ENCODE peak calls at places on chromosomes 6 and 20, in ten cellular contexts. M is adrenal gland, S is ovary, D is AG09319, I is mammary epithelial cell, H is B cell, O is fibroblast of the aortic adventitia, R is HCT116, U is lung, F is K562. Y is an unnamed sample.

GRCh38 chr6:41073203-41073967 is 611 bp downstream of the NFYA start:
- DNase-seq in I (peak; percentile 71), H (peak; percentile 82), F (peak; percentile 95), R (peak; percentile 47), M (peak; percentile 89), U (peak; percentile 87), O (no peak), D (no peak), S (peak; percentile 88), Y (peak; percentile 86)

GRCh38 chr20:17835240-17835940 is 133.2 kb downstream of the SNX5 start:
- DNase-seq in M (peak; percentile 85), H (no peak), D (no peak), S (no peak), O (peak; percentile 93), I (peak; percentile 65), F (no peak), U (no peak), R (peak; percentile 55), Y (no peak)

GRCh38 chr6:24768361-24768760 is 6.4 kb upstream of the GMNN start:
- DNase-seq in U (no peak), I (no peak), R (no peak), O (no peak), S (no peak), M (no peak), F (no peak), H (no peak), D (no peak), Y (no peak)

GRCh38 chr20:21796059-21796458 is 90.6 kb downstream of the PAX1 start:
- DNase-seq in R (no peak), F (peak; percentile 6), I (no peak), D (no peak), H (no peak), O (no peak), U (no peak), S (no peak), M (no peak), Y (peak; percentile 15)

GRCh38 chr6:106870069-106870468 is 104.5 kb downstream of the CD24 start:
- DNase-seq in O (peak; percentile 89), D (no peak), I (peak; percentile 96), M (no peak), U (peak; percentile 30), S (no peak), H (no peak), R (no peak), F (no peak), Y (no peak)

GRCh38 chr20:3758566-3758965 is 9.0 kb downstream of the ADISSP start:
- DNase-seq in S (no peak), I (no peak), D (no peak), H (no peak), F (no peak), M (no peak), U (no peak), R (no peak), O (no peak), Y (no peak)

GRCh38 chr20:54065601-54066038 is 4.8 kb downstream of the BCAS1 start:
- DNase-seq in F (peak; percentile 86), R (no peak), I (no peak), M (no peak), U (no peak), O (no peak), S (no peak), H (no peak), D (no peak), Y (no peak)

GRCh38 chr6:31114970-31115849 is 610 bp downstream of the PSORS1C1 start:
- DNase-seq in S (no peak), H (peak; percentile 16), D (no peak), R (peak; percentile 58), I (peak; percentile 24), F (peak; percentile 48), O (peak; percentile 66), U (no peak), M (no peak), Y (no peak)

GRCh38 chr6:107700016-107700335 is 124.1 kb downstream of the SCML4 start:
- DNase-seq in H (no peak), M (no peak), F (no peak), D (no peak), S (no peak), U (no peak), R (no peak), I (no peak), O (no peak), Y (no peak)

GRCh38 chr20:41094656-41095055 is 42.7 kb upstream of the PLCG1 start:
- DNase-seq in M (peak; percentile 23), H (no peak), D (no peak), R (no peak), I (no peak), O (peak; percentile 53), F (no peak), U (no peak), S (no peak), Y (no peak)

GRCh38 chr6:137811912-137812553 is 55.0 kb upstream of the TNFAIP3 start:
- DNase-seq in F (no peak), D (no peak), O (no peak), U (no peak), I (no peak), H (no peak), M (no peak), R (no peak), S (no peak), Y (no peak)

DNA sequence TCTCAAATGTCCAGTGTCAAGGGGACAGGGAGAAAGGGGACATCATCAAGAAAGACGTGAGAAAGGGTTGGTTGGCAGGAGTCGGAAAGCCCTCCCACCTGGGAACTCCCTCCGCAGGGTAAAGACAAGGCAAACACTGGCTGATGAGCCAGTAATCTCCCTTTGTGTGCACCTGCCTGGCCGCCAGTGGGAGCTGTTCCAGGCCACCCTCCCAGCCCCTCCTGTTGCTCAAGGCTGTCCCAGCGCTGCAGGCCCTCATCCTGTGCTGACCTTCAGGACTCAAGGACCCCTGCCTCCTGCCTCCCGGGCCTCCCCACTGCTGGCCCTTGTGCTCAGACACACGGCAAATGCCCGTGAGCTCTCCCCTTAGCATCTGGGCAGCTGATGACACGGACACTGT is 7.4 kb downstream of the FRMD1 start:
- DNase-seq in I (no peak), R (no peak), D (no peak), S (no peak), U (no peak), M (no peak), F (peak; percentile 33), H (no peak), O (no peak), Y (no peak)
- TF ChIP-seq CTCF in I (no peak), R (peak; percentile 9), D (no peak), S (no peak), U (no peak), M (no peak), F (peak; percentile 56), H (no peak), O (no peak), Y (no peak)

GRCh38 chr6:37168809-37169457 is 1.0 kb upstream of the PIM1 start:
- DNase-seq in R (no peak), I (no peak), H (peak; percentile 28), D (no peak), U (no peak), M (no peak), F (no peak), O (no peak), S (no peak), Y (peak; percentile 78)

GRCh38 chr6:37171970-37172812 is 2.2 kb downstream of the PIM1 start:
- DNase-seq in O (peak; percentile 95), F (peak; percentile 96), H (peak; percentile 69), U (peak; percentile 92), S (peak; percentile 91), R (peak; percentile 86), M (peak; percentile 89), I (peak; percentile 92), D (peak; percentile 92), Y (peak; percentile 96)

GRCh38 chr6:37169458-37170272 is at the start of gene PIM1:
- DNase-seq in O (peak; percentile 94), R (peak; percentile 87), I (peak; percentile 96), H (peak; percentile 98), S (peak; percentile 99), D (peak; percentile 96), U (peak; percentile 100), M (peak; percentile 99), F (peak; percentile 100), Y (peak; percentile 100)

GRCh38 chr6:37171141-37171969 is 1.4 kb downstream of the PIM1 start:
- DNase-seq in H (peak; percentile 30), M (peak; percentile 69), F (peak; percentile 73), S (peak; percentile 70), U (peak; percentile 46), I (peak; percentile 47), R (no peak), D (no peak), O (peak; percentile 63), Y (peak; percentile 49)

DNA sequence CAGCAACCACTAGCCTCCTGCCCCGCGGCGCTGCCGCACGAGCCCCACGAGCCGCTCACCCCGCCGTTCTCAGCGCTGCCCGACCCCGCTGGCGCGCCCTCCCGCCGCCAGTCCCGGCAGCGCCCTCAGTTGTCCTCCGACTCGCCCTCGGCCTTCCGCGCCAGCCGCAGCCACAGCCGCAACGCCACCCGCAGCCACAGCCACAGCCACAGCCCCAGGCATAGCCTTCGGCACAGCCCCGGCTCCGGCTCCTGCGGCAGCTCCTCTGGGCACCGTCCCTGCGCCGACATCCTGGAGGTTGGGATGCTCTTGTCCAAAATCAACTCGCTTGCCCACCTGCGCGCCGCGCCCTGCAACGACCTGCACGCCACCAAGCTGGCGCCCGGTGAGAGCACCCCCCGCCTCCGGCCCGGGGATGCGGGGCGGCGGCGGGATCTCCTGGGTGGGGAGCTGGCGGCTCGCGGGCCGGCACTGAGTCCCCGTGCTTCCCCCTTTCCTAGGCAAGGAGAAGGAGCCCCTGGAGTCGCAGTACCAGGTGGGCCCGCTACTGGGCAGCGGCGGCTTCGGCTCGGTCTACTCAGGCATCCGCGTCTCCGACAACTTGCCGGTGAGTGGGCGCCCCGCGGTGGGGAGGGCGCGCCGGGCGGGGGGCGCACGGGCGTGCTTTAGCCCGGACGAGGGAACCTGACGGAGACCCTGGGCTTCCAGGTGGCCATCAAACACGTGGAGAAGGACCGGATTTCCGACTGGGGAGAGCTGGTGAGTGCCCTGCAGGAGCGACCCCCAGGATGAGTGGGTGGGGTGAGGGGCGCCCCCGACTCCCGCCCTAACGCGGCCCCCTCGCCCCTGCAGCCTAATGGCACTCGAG is 555 bp downstream of the PIM1 start:
- DNase-seq in I (peak; percentile 38), R (no peak), D (no peak), F (no peak), H (peak; percentile 62), O (no peak), S (peak; percentile 65), U (peak; percentile 49), M (peak; percentile 60), Y (peak; percentile 68)
- TF ChIP-seq CTCF in I (peak; percentile 36), R (no peak), D (no peak), F (no peak), H (peak; percentile 21), O (peak; percentile 36), S (no peak), U (no peak), M (peak; percentile 50), Y (peak; percentile 52)

GRCh38 chr20:61815176-61815575 is 250.5 kb downstream of the TAF4 start:
- DNase-seq in S (no peak), I (no peak), D (no peak), F (no peak), M (no peak), H (no peak), R (no peak), O (no peak), U (no peak), Y (no peak)
- TF ChIP-seq CTCF in S (no peak), I (no peak), D (no peak), F (no peak), M (no peak), H (no peak), R (no peak), O (no peak), U (no peak), Y (no peak)

DNA sequence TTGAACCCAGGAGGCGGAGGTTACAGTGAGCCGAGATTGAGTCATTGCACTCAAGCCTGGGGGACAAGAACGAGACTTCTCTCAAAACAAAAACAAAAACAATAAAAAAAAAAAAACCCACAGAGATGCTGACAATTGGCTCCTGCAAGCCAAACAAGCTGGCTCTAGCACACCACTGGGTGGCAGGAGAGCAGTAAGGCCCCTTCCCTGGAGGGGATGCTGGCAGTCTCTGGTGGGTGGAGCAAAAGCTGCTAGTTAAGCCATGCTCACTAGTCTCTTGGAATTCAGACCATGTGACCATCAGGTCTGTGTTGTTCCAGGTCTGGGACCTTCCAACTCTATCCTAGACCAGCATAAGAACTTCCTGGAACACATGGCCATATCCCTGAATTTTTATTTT is 18.9 kb upstream of the DSN1 start:
- DNase-seq in D (peak; percentile 35), U (no peak), F (peak; percentile 32), M (no peak), R (peak; percentile 57), H (peak; percentile 63), I (peak; percentile 31), O (peak; percentile 64), S (no peak), Y (peak; percentile 26)
- TF ChIP-seq CTCF in D (peak; percentile 60), U (no peak), F (peak; percentile 40), M (no peak), R (peak; percentile 52), H (peak; percentile 36), I (peak; percentile 53), O (peak; percentile 51), S (no peak), Y (no peak)

Y was measured in activated CD8-positive, alpha-beta T cell treated with anti-CD3 and anti-CD28 coated beads for 36 hours.